ENCODE peak calls at places on chromosome 20, in eight cellular contexts. F is HCT116, I is HepG2, U is transverse colon, H is SK-N-SH, E is HL-60, N is breast epithelium, S is K562. M is an unnamed sample.
A peak's percentile ranks its signal among the peaks of the same experiment; 100 is the strongest.

GRCh38 chr20:10090588-10091166 is 55.9 kb downstream of the ANKEF1 start:
- DNase-seq in F (peak; percentile 38), I (peak; percentile 63), U (peak; percentile 13), H (peak; percentile 50), E (peak; percentile 29), N (no peak), S (peak; percentile 12), M (no peak)

GRCh38 chr20:51636123-51636522 is 93.6 kb upstream of the NFATC2 start:
- DNase-seq in F (peak; percentile 51), I (no peak), U (no peak), H (no peak), E (no peak), N (no peak), S (no peak), M (no peak)

GRCh38 chr20:22490287-22491187 is 93.8 kb downstream of the FOXA2 start:
- DNase-seq in F (no peak), I (peak; percentile 100), U (peak; percentile 83), H (no peak), E (no peak), N (no peak), S (no peak), M (peak; percentile 50)

GRCh38 chr20:25249198-25249931 is 1.5 kb downstream of the PYGB start:
- DNase-seq in F (no peak), I (no peak), U (peak; percentile 2), H (peak; percentile 28), E (no peak), N (no peak), S (no peak), M (no peak)

GRCh38 chr20:1291191-1291741 is 25.2 kb downstream of the SNPH start:
- DNase-seq in F (no peak), I (no peak), U (no peak), H (no peak), E (no peak), N (no peak), S (no peak), M (no peak)

GRCh38 chr20:19977373-19977770 is 39.8 kb upstream of the NAA20 start:
- DNase-seq in F (no peak), I (no peak), U (no peak), H (no peak), E (no peak), N (no peak), S (no peak), M (no peak)

GRCh38 chr20:21498646-21499045 is 15.2 kb downstream of the NKX2-2 start:
- DNase-seq in F (no peak), I (no peak), U (no peak), H (no peak), E (no peak), N (no peak), S (no peak), M (no peak)

GRCh38 chr20:38255389-38255788 is 5.1 kb downstream of the KIAA1755 start:
- DNase-seq in F (no peak), I (no peak), U (no peak), H (no peak), E (no peak), N (no peak), S (no peak), M (peak; percentile 74)

GRCh38 chr20:33567949-33568348 is 78.1 kb downstream of the CBFA2T2 start:
- DNase-seq in F (no peak), I (no peak), U (no peak), H (no peak), E (no peak), N (no peak), S (no peak), M (no peak)

GRCh38 chr20:10427060-10427692 is 6.8 kb downstream of the MKKS start:
- DNase-seq in F (no peak), I (peak; percentile 71), U (peak; percentile 41), H (peak; percentile 51), E (peak; percentile 18), N (no peak), S (peak; percentile 18), M (no peak)

GRCh38 chr20:41869261-41869660 is 251.1 kb upstream of the CHD6 start:
- DNase-seq in F (no peak), I (no peak), U (no peak), H (no peak), E (no peak), N (no peak), S (no peak), M (no peak)

GRCh38 chr20:48794360-48794759 is 33.4 kb downstream of the PREX1 start:
- DNase-seq in F (no peak), I (no peak), U (no peak), H (peak; percentile 57), E (no peak), N (no peak), S (no peak), M (no peak)

GRCh38 chr20:52577696-52578095 is 386.1 kb upstream of the ZFP64 start:
- DNase-seq in F (no peak), I (no peak), U (no peak), H (no peak), E (peak; percentile 4), N (no peak), S (no peak), M (no peak)

GRCh38 chr20:41094656-41095055 is 42.7 kb upstream of the PLCG1 start:
- DNase-seq in F (no peak), I (no peak), U (no peak), H (no peak), E (no peak), N (no peak), S (no peak), M (no peak)

GRCh38 chr20:25221592-25222460 is 26.1 kb upstream of the PYGB start:
- DNase-seq in F (no peak), I (no peak), U (no peak), H (no peak), E (no peak), N (no peak), S (no peak), M (no peak)

GRCh38 chr20:48467622-48468021 is 360.2 kb downstream of the PREX1 start:
- DNase-seq in F (peak; percentile 31), I (no peak), U (no peak), H (no peak), E (peak; percentile 14), N (no peak), S (peak; percentile 54), M (no peak)

GRCh38 chr20:1001981-1002681 is at the start of gene RSPO4:
- DNase-seq in F (no peak), I (no peak), U (no peak), H (peak; percentile 86), E (no peak), N (peak; percentile 30), S (no peak), M (peak; percentile 49)

GRCh38 chr20:45408646-45409213 is 641 bp downstream of the DBNDD2 start:
- DNase-seq in F (no peak), I (no peak), U (no peak), H (no peak), E (peak; percentile 66), N (no peak), S (no peak), M (no peak)

DNA sequence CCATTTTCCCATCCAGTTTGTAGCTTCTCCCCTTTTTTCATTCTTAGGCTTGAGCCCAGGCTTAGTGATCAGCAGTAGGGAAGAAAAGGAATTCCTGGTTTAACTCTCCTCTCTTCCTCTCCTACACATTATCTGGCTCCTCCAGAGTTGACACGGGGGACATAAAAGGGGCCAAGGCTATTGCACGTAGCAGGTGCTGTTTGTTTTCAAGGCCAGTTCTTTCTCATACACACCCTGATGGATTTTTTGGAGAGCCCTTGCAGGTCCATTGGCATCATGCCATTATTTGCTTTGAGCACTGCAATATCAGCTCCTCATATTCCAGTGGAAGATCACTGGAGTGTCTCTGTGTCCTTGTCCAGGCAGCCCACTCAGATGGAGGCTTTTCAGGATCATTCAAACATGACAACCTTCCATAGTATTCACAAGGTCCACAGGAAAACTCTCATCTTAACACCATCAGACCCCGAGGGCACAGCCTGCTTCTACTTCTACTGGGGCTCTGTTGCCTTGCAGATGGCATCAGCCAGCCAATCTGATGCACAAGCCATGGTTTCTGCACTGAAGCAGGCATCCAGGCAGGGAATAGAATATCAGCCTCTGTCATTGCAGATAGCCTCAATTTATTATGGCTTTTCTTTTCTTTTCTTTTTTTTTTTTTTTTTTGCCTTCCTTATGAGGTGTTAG is 18.8 kb downstream of the PLCB4 start:
- DNase-seq in F (no peak), I (no peak), U (no peak), H (peak; percentile 56), E (no peak), N (no peak), S (no peak), M (no peak)
- TF ChIP-seq POLR2AphosphoS5 in F (no peak), I (no peak), U (no peak), H (no peak), E (no peak), N (no peak), S (no peak), M (no peak)

GRCh38 chr20:31566332-31566657 is 38.8 kb upstream of the ID1 start:
- DNase-seq in F (no peak), I (no peak), U (no peak), H (no peak), E (no peak), N (no peak), S (no peak), M (no peak)
- H3K27ac ChIP-seq in F (peak overlapping the region; percentile 98), I (no peak overlapping the region), U (peak overlapping the region; percentile 65), H (peak overlapping the region; percentile 99), E (no peak overlapping the region), N (peak overlapping the region; percentile 50), S (no peak overlapping the region), M (no peak overlapping the region)

DNA sequence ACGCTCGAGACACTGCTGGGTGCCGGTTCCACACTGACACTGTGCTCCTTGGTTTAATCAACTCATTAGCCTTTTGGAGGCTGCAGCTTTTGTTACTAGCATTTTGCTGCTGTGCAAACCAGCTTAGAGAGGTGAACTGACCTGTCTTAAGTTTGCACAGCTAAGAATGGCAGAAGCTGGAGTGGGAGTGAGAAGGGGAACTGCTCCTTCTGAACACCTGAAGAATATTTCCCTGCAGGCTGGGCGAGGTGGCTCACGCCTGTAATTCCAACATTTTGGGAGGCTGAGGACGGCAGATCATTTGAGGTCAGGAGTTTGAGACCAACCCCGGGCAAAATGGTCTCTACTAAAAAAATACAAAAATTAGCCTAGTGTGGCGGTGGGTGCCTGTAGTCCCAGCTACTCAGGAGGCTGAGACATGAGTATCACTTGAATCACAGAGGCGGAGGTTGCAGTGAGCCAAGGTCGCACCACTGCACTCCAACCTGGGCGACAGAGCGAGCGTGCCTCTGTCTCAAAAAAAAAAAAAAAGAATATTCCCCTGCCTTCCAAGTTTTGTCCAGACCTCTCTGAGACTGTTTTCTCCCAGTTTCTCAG is 5.0 kb downstream of the CEBPB start:
- DNase-seq in F (no peak), I (no peak), U (no peak), H (no peak), E (no peak), N (no peak), S (no peak), M (peak; percentile 72)
- TF ChIP-seq POLR2AphosphoS5 in F (no peak), I (peak; percentile 3), U (no peak), H (no peak), E (no peak), N (no peak), S (no peak), M (no peak)

DNA sequence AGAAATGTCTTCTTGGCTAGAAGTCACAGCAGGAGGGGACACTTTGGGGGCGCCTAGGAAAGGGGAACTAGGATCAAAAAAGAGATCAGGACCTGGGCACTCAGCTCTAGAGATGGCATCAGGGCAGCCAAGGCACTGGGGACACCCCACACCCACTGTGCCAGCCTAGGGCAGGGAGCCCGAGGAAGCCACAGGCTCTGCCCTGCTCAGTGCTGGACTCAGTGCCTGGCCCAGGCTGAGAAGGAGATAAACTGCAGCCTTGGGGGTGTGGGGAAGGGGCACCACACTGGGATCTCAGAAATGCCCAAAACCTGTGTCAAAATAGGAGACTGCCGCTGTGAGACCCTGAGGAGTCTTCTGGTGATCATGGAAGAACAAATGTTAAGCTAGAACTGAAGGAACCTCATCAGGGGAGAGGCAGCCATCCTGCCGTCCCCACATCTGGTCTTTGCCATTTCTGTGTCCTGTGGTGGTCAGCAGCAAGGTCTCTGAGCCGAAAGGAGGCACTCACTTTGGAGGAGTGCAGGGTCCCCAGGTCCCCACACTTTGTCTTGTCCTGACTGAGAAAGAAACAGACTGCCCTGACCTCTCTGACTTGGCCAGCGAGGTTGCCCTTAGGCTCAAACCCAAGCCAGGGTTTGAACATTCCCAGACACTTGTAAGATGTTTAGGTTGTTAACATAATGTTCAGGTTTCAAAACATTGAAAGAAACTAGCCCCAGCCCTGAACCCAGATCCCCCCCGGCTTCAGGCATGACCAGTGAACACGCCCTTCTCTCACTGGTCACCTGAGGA is 2.3 kb downstream of the ARFRP1 start:
- DNase-seq in F (no peak), I (no peak), U (no peak), H (no peak), E (no peak), N (no peak), S (peak; percentile 5), M (peak; percentile 43)
- H3K27ac ChIP-seq in F (peak overlapping the region; percentile 95), I (no peak overlapping the region), U (no peak overlapping the region), H (no peak overlapping the region), E (no peak overlapping the region), N (no peak overlapping the region), S (no peak overlapping the region), M (no peak overlapping the region)

M was measured in sigmoid colon.